ENCODE peak calls at places on chromosomes 16 and 17, in eight cellular contexts. A, D, N, B, R, Q, M and U are unnamed samples.

GRCh38 chr17:77924757-77925336 is 33.7 kb upstream of the TNRC6C start:
- DNase-seq in A (peak; percentile 67), D (peak; percentile 49), N (peak; percentile 33), B (peak; percentile 71), R (peak; percentile 84), Q (peak; percentile 31), M (no peak), U (peak; percentile 62)

GRCh38 chr17:40922239-40922638 is 15.2 kb downstream of the KRT23 start:
- DNase-seq in A (peak; percentile 21), D (peak; percentile 88), N (peak; percentile 74), B (peak; percentile 32), R (peak; percentile 87), Q (peak; percentile 32), M (no peak), U (no peak)

GRCh38 chr17:7224110-7224509 is 4.4 kb downstream of the ACADVL start:
- DNase-seq in A (no peak), D (no peak), N (no peak), B (no peak), R (no peak), Q (no peak), M (no peak), U (no peak)

GRCh38 chr17:48589831-48590602 is at the start of gene HOXB3:
- DNase-seq in A (no peak), D (peak; percentile 68), N (no peak), B (no peak), R (no peak), Q (no peak), M (no peak), U (no peak)

GRCh38 chr17:66466933-66467367 is 164.5 kb downstream of the PRKCA start:
- DNase-seq in A (no peak), D (peak; percentile 100), N (peak; percentile 60), B (peak; percentile 35), R (peak; percentile 100), Q (no peak), M (peak; percentile 38), U (no peak)

GRCh38 chr16:56732832-56733231 is 2.9 kb downstream of the NUP93 start:
- DNase-seq in A (no peak), D (no peak), N (no peak), B (no peak), R (no peak), Q (no peak), M (no peak), U (no peak)

GRCh38 chr16:57639172-57639571 is 10.7 kb downstream of the ADGRG1 start:
- DNase-seq in A (no peak), D (no peak), N (no peak), B (peak; percentile 73), R (no peak), Q (peak; percentile 67), M (peak; percentile 87), U (peak; percentile 86)

GRCh38 chr16:48102083-48103008 is 53.4 kb downstream of the ABCC12 start:
- DNase-seq in A (no peak), D (no peak), N (no peak), B (no peak), R (no peak), Q (no peak), M (no peak), U (peak; percentile 32)

GRCh38 chr16:85029981-85030381 is 2.4 kb downstream of the KIAA0513 start:
- DNase-seq in A (no peak), D (peak; percentile 16), N (no peak), B (peak; percentile 47), R (no peak), Q (no peak), M (no peak), U (peak; percentile 27)

GRCh38 chr16:89831810-89832328 is 3.6 kb downstream of the SPIRE2 start:
- DNase-seq in A (no peak), D (no peak), N (no peak), B (no peak), R (no peak), Q (no peak), M (no peak), U (no peak)

GRCh38 chr17:35242805-35243458 is at the start of gene SLFN5:
- DNase-seq in A (peak; percentile 95), D (peak; percentile 90), N (peak; percentile 94), B (peak; percentile 94), R (peak; percentile 81), Q (peak; percentile 97), M (peak; percentile 93), U (peak; percentile 97)

GRCh38 chr16:83095926-83096692 is 469.3 kb downstream of the CDH13 start:
- DNase-seq in A (no peak), D (peak; percentile 70), N (no peak), B (no peak), R (peak; percentile 44), Q (no peak), M (no peak), U (no peak)

GRCh38 chr16:65704866-65705265 is 583.0 kb upstream of the CDH11 start:
- DNase-seq in A (no peak), D (no peak), N (no peak), B (no peak), R (no peak), Q (no peak), M (peak; percentile 19), U (no peak)

GRCh38 chr17:7686221-7687071 is 844 bp downstream of the TP53 start:
- DNase-seq in A (peak; percentile 56), D (peak; percentile 73), N (peak; percentile 79), B (peak; percentile 80), R (peak; percentile 80), Q (peak; percentile 76), M (peak; percentile 83), U (peak; percentile 78)

GRCh38 chr17:42706732-42707131 is 24.4 kb downstream of the CNTNAP1 start:
- DNase-seq in A (no peak), D (no peak), N (no peak), B (no peak), R (no peak), Q (no peak), M (no peak), U (no peak)

GRCh38 chr17:46020998-46021397 is 21.9 kb downstream of the STH start:
- DNase-seq in A (no peak), D (no peak), N (no peak), B (no peak), R (no peak), Q (no peak), M (no peak), U (no peak)

DNA sequence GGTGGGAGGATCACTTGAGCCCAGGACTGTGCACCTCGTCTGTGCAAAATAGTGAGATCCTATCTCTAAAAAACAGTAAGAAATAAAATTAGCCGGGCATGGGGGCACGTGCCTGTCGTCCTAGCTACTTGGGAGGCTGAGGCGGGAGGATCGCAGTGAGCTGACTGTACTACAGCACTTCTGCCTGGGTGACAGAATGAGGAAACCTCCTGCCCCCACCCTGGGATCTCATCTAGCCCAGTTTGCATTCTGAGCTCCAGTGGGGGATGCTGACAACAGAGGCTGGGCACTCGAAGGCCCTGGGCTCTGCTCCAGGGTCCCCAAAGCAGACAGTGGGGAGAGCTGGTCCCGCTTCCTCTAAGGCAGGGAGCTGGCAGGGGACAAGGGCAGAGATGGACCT is 7.1 kb downstream of the NAGPA start:
- DNase-seq in A (no peak), D (no peak), N (no peak), B (peak; percentile 19), R (no peak), Q (no peak), M (no peak), U (no peak)
- TF ChIP-seq CTCF in A (no peak), D (no peak), N (no peak), B (no peak), R (no peak), Q (no peak), M (no peak), U (no peak)

DNA sequence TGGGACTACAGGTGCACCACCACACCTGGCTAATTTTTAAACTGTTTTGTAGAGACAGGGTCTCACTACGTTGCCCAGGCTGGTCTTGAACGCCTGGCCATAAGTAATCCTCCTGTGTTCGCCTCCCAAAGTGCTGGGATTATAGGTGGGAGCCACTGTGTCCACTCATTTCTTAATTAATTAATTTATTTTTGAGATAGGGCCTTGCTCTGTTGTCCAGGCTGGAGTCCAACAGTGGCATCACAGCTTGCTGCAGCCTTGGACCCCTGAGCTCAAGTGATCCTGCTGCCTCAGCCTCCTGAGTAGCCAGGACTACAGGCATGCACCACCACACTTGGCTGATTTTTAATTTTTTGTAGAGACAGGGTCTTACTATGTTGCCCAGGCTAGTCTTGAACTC is 47.1 kb upstream of the TRAP1 start:
- DNase-seq in A (no peak), D (no peak), N (no peak), B (no peak), R (no peak), Q (no peak), M (no peak), U (no peak)
- H3K4me1 ChIP-seq in A (no peaks in the 10 kb centered on the region), D (no peaks in the 10 kb centered on the region), N (no peaks in the 10 kb centered on the region), B (no peaks in the 10 kb centered on the region), R (no peaks in the 10 kb centered on the region), Q (peaks cover 8% of the 10 kb centered on the region), M (no peaks in the 10 kb centered on the region), U (no peaks in the 10 kb centered on the region)

GRCh38 chr17:50893183-50893993 is 27.2 kb upstream of the TOB1 start:
- DNase-seq in A (peak; percentile 72), D (peak; percentile 52), N (no peak), B (no peak), R (peak; percentile 93), Q (no peak), M (no peak), U (peak; percentile 72)
- H3K27ac ChIP-seq in A (peak overlapping the region; percentile 91), D (no peak overlapping the region), N (peak overlapping the region; percentile 44), B (no peak overlapping the region), R (peak overlapping the region; percentile 26), Q (peak overlapping the region; percentile 43), M (no peak overlapping the region), U (peak overlapping the region; percentile 91)

GRCh38 chr17:31745964-31746650 is 112.9 kb downstream of the COPRS start:
- DNase-seq in A (no peak), D (no peak), N (no peak), B (no peak), R (no peak), Q (no peak), M (no peak), U (no peak)

GRCh38 chr17:31750578-31750977 is 108.5 kb downstream of the COPRS start:
- DNase-seq in A (no peak), D (no peak), N (no peak), B (no peak), R (no peak), Q (no peak), M (no peak), U (no peak)

GRCh38 chr17:31743767-31744166 is 115.3 kb downstream of the COPRS start:
- DNase-seq in A (no peak), D (peak; percentile 28), N (no peak), B (no peak), R (peak; percentile 42), Q (no peak), M (peak; percentile 70), U (no peak)

GRCh38 chr17:31744541-31744951 is 114.5 kb downstream of the COPRS start:
- DNase-seq in A (no peak), D (no peak), N (no peak), B (no peak), R (no peak), Q (no peak), M (no peak), U (no peak)

DNA sequence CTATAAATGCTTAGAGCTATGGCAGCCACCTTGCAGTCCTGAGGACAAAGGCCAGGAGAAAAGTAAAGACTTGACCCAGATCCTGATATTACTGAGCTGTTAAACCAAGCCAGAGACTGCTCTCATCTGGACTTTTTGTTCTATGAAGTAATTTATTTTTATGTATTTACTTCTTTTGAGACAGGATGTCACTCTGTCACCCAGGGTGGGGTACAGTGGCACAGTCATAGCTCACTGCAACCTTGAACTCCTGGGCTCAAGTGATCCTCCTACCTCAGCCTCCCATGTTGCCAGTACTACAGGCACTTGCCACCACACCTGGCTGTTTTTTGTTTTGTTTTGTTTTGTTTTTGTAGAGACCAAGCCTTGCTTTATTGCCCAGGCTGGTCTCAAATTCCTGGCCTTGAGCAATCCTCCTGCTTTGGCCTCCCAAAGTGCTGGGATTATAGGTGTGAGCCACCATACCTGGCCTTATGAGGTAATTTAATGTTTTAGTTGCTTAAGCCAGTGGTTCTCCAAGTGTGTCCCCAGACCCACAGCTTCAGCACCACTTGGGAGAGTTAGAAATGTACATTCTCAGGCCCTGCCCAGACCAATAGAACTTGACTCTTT is 112.1 kb downstream of the COPRS start:
- DNase-seq in A (no peak), D (no peak), N (no peak), B (no peak), R (no peak), Q (no peak), M (no peak), U (no peak)
- TF ChIP-seq CTCF in A (no peak), D (no peak), N (no peak), B (no peak), R (no peak), Q (no peak), M (no peak), U (no peak)